ENCODE peak calls at places on chromosomes 5 and 9, in ten cellular contexts. Y, L, I, B, U, R, Q, A, J and X are unnamed samples.

GRCh38 chr5:125525356-125525755 is 778.9 kb upstream of the ZNF608 start:
- DNase-seq in Y (no peak), L (no peak), I (no peak), B (no peak), U (no peak), R (no peak), Q (no peak), A (no peak), J (no peak), X (no peak)

GRCh38 chr5:134904621-134905245 is at the start of gene PCBD2:
- DNase-seq in Y (peak), L (peak), I (peak), B (peak), U (peak), R (peak), Q (no peak), A (peak), J (peak), X (peak)

GRCh38 chr5:63228154-63228553 is 649.5 kb downstream of the LRRC70 start:
- DNase-seq in Y (no peak), L (no peak), I (no peak), B (no peak), U (no peak), R (no peak), Q (no peak), A (no peak), J (no peak), X (no peak)

GRCh38 chr9:137286980-137287383 is 9.5 kb downstream of the TOR4A start:
- DNase-seq in Y (peak), L (no peak), I (peak), B (peak), U (peak), R (peak), Q (no peak), A (peak), J (peak), X (no peak)

GRCh38 chr9:81183763-81184162 is 505.6 kb downstream of the TLE1 start:
- DNase-seq in Y (no peak), L (no peak), I (no peak), B (no peak), U (no peak), R (no peak), Q (no peak), A (peak), J (no peak), X (no peak)

GRCh38 chr5:60670764-60671163 is 29.2 kb downstream of the DEPDC1B start:
- DNase-seq in Y (no peak), L (no peak), I (no peak), B (no peak), U (no peak), R (no peak), Q (no peak), A (no peak), J (no peak), X (no peak)

GRCh38 chr5:157204765-157205164 is 24.1 kb downstream of the ITK start:
- DNase-seq in Y (no peak), L (no peak), I (no peak), B (no peak), U (no peak), R (no peak), Q (no peak), A (no peak), J (no peak), X (no peak)

GRCh38 chr9:10265102-10265708 is 347.6 kb downstream of the PTPRD start:
- DNase-seq in Y (no peak), L (no peak), I (no peak), B (no peak), U (no peak), R (no peak), Q (no peak), A (no peak), J (no peak), X (no peak)

GRCh38 chr9:124197177-124198095 is 60.3 kb upstream of the NEK6 start:
- DNase-seq in Y (no peak), L (peak), I (no peak), B (no peak), U (no peak), R (no peak), Q (no peak), A (no peak), J (no peak), X (no peak)

GRCh38 chr9:121499427-121500164 is at the start of gene GGTA1:
- DNase-seq in Y (peak), L (peak), I (peak), B (peak), U (peak), R (peak), Q (no peak), A (peak), J (no peak), X (no peak)

GRCh38 chr9:84371737-84372136 is 31.2 kb upstream of the SLC28A3 start:
- DNase-seq in Y (no peak), L (peak), I (no peak), B (no peak), U (no peak), R (no peak), Q (no peak), A (no peak), J (no peak), X (no peak)

GRCh38 chr5:11528720-11529119 is 375.5 kb downstream of the CTNND2 start:
- DNase-seq in Y (no peak), L (no peak), I (no peak), B (no peak), U (no peak), R (no peak), Q (no peak), A (no peak), J (no peak), X (no peak)

GRCh38 chr9:124438091-124438490 is 12.2 kb upstream of the ADGRD2 start:
- DNase-seq in Y (no peak), L (no peak), I (no peak), B (no peak), U (no peak), R (no peak), Q (no peak), A (no peak), J (no peak), X (no peak)

GRCh38 chr5:179120951-179121666 is 60.9 kb downstream of the ZNF354C start:
- DNase-seq in Y (no peak), L (peak), I (peak), B (no peak), U (no peak), R (peak), Q (no peak), A (no peak), J (no peak), X (no peak)

GRCh38 chr5:40929049-40929448 is 19.8 kb downstream of the C7 start:
- DNase-seq in Y (no peak), L (no peak), I (no peak), B (no peak), U (no peak), R (no peak), Q (no peak), A (no peak), J (no peak), X (no peak)

GRCh38 chr5:16933337-16933736 is 2.8 kb downstream of the MYO10 start:
- DNase-seq in Y (no peak), L (no peak), I (no peak), B (no peak), U (no peak), R (no peak), Q (no peak), A (no peak), J (no peak), X (no peak)

GRCh38 chr9:126491256-126491879 is 122.4 kb upstream of the LMX1B start:
- DNase-seq in Y (peak), L (peak), I (peak), B (peak), U (no peak), R (no peak), Q (no peak), A (peak), J (no peak), X (peak)

GRCh38 chr9:97038551-97038908 is 412 bp downstream of the CTSV start:
- DNase-seq in Y (no peak), L (no peak), I (no peak), B (no peak), U (no peak), R (no peak), Q (no peak), A (no peak), J (no peak), X (no peak)

GRCh38 chr5:82137205-82137604 is 140.9 kb downstream of the RPS23 start:
- DNase-seq in Y (no peak), L (no peak), I (no peak), B (no peak), U (no peak), R (no peak), Q (no peak), A (no peak), J (no peak), X (no peak)

GRCh38 chr9:115411993-115412452 is 294.1 kb upstream of the TNC start:
- DNase-seq in Y (no peak), L (no peak), I (no peak), B (peak), U (no peak), R (no peak), Q (no peak), A (no peak), J (no peak), X (no peak)

GRCh38 chr5:57598756-57599155 is 116.1 kb upstream of the ACTBL2 start:
- DNase-seq in Y (no peak), L (no peak), I (no peak), B (no peak), U (no peak), R (no peak), Q (no peak), A (peak), J (peak), X (no peak)

GRCh38 chr9:69429281-69429680 is 104.3 kb downstream of the ENTREP1 start:
- DNase-seq in Y (no peak), L (no peak), I (no peak), B (no peak), U (no peak), R (no peak), Q (no peak), A (no peak), J (no peak), X (no peak)

GRCh38 chr5:147055850-147056523 is 177.4 kb upstream of the PPP2R2B start:
- DNase-seq in Y (no peak), L (no peak), I (no peak), B (no peak), U (peak), R (no peak), Q (no peak), A (no peak), J (no peak), X (no peak)

GRCh38 chr9:68685770-68686169 is 19.3 kb upstream of the PIP5K1B start:
- DNase-seq in Y (peak), L (peak), I (no peak), B (peak), U (peak), R (no peak), Q (no peak), A (no peak), J (peak), X (no peak)

GRCh38 chr5:157476699-157477408 is 16.8 kb downstream of the NIPAL4 start:
- DNase-seq in Y (peak), L (no peak), I (peak), B (peak), U (peak), R (no peak), Q (no peak), A (peak), J (peak), X (peak)

GRCh38 chr5:54453091-54453490 is 2.4 kb upstream of the HSPB3 start:
- DNase-seq in Y (no peak), L (no peak), I (no peak), B (no peak), U (no peak), R (no peak), Q (no peak), A (no peak), J (no peak), X (no peak)

GRCh38 chr5:132479812-132480441 is 10.6 kb downstream of the IRF1 start:
- DNase-seq in Y (no peak), L (no peak), I (no peak), B (no peak), U (no peak), R (no peak), Q (no peak), A (no peak), J (no peak), X (no peak)

GRCh38 chr9:89638897-89639296 is 34.1 kb downstream of the GADD45G start:
- DNase-seq in Y (no peak), L (no peak), I (no peak), B (no peak), U (no peak), R (no peak), Q (no peak), A (no peak), J (no peak), X (no peak)

DNA sequence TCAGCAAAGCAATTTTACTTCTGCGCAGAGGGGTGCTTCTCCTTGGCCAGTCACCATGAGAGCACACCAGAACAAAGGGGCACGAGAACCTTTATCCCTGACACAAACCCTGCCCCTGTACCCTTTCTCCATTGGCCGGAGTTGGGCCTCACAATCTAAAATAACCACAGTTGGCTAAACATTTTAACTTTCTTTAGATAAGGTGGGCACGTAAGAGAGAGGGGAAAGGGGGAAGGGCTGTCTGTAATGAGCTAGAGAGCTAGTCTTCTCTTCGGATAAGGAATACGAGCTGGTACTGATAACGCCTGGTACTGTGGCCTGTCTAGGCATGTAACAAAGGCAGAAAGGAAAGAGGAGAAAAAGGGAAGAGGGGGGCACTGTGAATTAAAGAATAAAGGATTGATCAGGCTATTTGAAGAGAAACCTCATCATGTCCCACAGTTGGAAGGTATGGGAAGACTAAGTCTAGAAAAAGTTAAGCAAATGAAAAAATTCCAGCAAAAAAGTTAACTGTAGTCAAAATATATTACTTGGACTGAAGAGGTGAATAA is 1.8 kb upstream of the IARS1 start:
- DNase-seq in Y (no peak), L (no peak), I (no peak), B (no peak), U (no peak), R (no peak), Q (no peak), A (no peak), J (no peak), X (no peak)
- H3K27ac ChIP-seq in Y (no peak), L (no peak), I (no peak), B (no peak), U (no peak), R (no peak), Q (no peak), A (no peak), J (no peak), X (no peak)

GRCh38 chr5:5981562-5981961 is 396.8 kb downstream of the MED10 start:
- DNase-seq in Y (no peak), L (no peak), I (no peak), B (no peak), U (no peak), R (no peak), Q (no peak), A (no peak), J (no peak), X (no peak)
- H3K27ac ChIP-seq in Y (no peak), L (no peak), I (no peak), B (no peak), U (no peak), R (no peak), Q (no peak), A (no peak), J (no peak), X (no peak)

DNA sequence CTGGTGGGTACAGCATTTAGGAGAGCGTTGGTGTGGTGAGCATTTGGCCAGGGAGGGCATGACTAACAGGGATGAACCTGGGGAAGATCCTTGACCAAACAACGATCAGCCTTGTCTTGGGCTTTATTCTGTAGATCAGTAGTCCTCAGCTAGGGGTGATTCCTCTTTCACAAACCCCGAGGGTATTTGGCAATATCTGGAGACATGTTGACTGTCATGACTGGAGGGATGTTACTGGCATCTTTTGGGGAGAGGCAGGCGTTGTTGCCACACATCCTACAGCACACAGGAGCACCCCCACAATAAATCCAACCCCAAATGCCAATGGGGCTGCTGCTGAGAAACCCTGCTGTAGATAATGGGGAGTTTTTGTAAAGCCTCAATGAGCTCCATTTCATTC is 43.9 kb downstream of the OSTF1 start:
- DNase-seq in Y (no peak), L (no peak), I (no peak), B (no peak), U (no peak), R (no peak), Q (no peak), A (no peak), J (no peak), X (no peak)
- H3K27ac ChIP-seq in Y (no peak), L (no peak), I (no peak), B (no peak), U (no peak), R (no peak), Q (no peak), A (no peak), J (no peak), X (no peak)

GRCh38 chr5:94243612-94244011 is 374.8 kb downstream of the KIAA0825 start:
- DNase-seq in Y (no peak), L (no peak), I (no peak), B (no peak), U (no peak), R (no peak), Q (no peak), A (peak), J (no peak), X (no peak)

GRCh38 chr5:94248175-94248875 is 370.1 kb downstream of the KIAA0825 start:
- DNase-seq in Y (no peak), L (no peak), I (no peak), B (no peak), U (no peak), R (no peak), Q (no peak), A (no peak), J (no peak), X (no peak)

GRCh38 chr5:94241288-94241651 is 377.1 kb downstream of the KIAA0825 start:
- DNase-seq in Y (no peak), L (no peak), I (no peak), B (no peak), U (no peak), R (no peak), Q (no peak), A (peak), J (peak), X (no peak)

GRCh38 chr5:94249430-94249829 is 369.0 kb downstream of the KIAA0825 start:
- DNase-seq in Y (no peak), L (no peak), I (no peak), B (no peak), U (no peak), R (no peak), Q (no peak), A (no peak), J (no peak), X (no peak)

GRCh38 chr5:94245608-94246007 is 372.8 kb downstream of the KIAA0825 start:
- DNase-seq in Y (no peak), L (no peak), I (no peak), B (no peak), U (no peak), R (no peak), Q (no peak), A (no peak), J (no peak), X (no peak)
- H3K27ac ChIP-seq in Y (no peak), L (no peak), I (no peak), B (no peak), U (no peak), R (no peak), Q (no peak), A (no peak), J (no peak), X (no peak)

DNA sequence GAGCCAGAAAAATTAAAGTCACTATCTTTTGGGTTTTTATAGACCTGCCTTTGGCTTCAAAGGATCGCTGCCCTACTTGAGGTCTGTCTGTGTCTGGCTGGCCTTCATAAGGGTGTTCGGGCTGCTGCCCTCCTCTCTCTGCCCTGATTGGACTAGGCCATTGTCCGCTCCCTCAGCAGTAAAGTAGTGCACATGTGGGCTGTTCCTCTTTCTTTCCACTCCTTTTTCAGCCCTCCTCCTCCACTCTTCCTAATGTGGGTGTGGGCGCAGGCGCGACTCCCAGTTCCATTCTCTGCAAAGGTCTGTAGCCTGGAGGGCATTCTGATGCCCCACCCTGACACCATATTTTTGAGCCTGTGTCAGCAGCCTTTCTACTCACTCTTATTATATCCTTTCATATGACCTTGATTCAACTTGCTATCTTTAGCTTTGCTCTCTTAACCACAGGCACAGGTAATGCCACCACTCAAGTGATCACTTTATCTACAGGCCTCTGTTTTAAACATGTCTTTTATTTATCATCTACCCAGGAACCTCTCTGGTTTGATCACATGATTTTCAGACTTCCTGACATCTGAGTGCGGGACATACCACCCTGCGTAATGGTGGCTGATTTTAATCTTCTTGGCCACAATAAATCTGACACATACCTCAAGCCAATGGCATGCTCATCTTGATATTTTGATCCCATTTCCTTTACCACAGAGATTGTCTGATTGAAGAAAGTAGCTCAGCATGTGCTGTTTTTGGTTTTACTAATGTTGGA is 144.5 kb downstream of the AOPEP start:
- DNase-seq in Y (no peak), L (no peak), I (no peak), B (no peak), U (no peak), R (no peak), Q (no peak), A (no peak), J (no peak), X (no peak)
- H3K27ac ChIP-seq in Y (peak), L (peak), I (peak), B (no peak), U (no peak), R (no peak), Q (no peak), A (no peak), J (peak), X (no peak)

DNA sequence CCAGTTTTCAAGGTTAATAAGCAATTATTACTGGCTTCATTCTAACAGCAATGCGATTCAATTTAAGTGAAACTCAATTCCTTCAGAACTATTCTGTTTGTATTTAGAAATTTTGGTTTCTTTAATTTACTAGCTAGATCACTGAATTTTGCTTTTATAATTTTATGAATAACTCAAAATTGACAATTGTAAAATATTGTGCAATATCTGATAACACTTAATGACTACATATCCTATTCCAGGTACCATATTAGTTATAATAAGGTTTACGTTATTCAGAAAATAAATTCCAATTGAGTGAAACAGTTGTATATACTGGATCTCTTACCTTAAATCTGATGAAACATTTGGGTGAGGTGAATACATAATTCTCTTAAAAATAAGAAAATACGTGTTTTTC is 1348.3 kb upstream of the CDH6 start:
- DNase-seq in Y (no peak), L (no peak), I (no peak), B (no peak), U (no peak), R (no peak), Q (no peak), A (no peak), J (no peak), X (no peak)
- H3K27ac ChIP-seq in Y (no peak), L (no peak), I (no peak), B (no peak), U (no peak), R (no peak), Q (no peak), A (no peak), J (no peak), X (no peak)